ENCODE peak calls at places on chromosomes 3 and 15, in seven cellular contexts. One of them, this sample, is unnamed.

GRCh38 chr3:186839874-186840641 is 2.5 kb upstream of the ADIPOQ start:
- DNase-seq in stimulated activated CD4-positive, alpha-beta T cell treated with anti-CD3 and anti-CD28 coated beads, Interleukin-4, amount 100 ng/mL, for 1 hour: no peak
- DNase-seq in left ventricle myocardium inferior: no peak
- DNase-seq in NCI-H460: no peak
- DNase-seq in kidney tubule cell: peak
- DNase-seq in left lung: no peak
- DNase-seq in kidney: peak
- DNase-seq in this sample: no peak

GRCh38 chr15:25372298-25372697 is 66.5 kb downstream of the UBE3A start:
- DNase-seq in left lung: no peak
- DNase-seq in kidney: no peak
- DNase-seq in kidney tubule cell: peak
- DNase-seq in left ventricle myocardium inferior: no peak
- DNase-seq in NCI-H460: no peak
- DNase-seq in stimulated activated CD4-positive, alpha-beta T cell treated with anti-CD3 and anti-CD28 coated beads, Interleukin-4, amount 100 ng/mL, for 1 hour: no peak
- DNase-seq in this sample: no peak

GRCh38 chr15:25693321-25694237 is 169.5 kb downstream of the ATP10A start:
- DNase-seq in kidney: no peak
- DNase-seq in left ventricle myocardium inferior: peak
- DNase-seq in left lung: no peak
- DNase-seq in NCI-H460: no peak
- DNase-seq in stimulated activated CD4-positive, alpha-beta T cell treated with anti-CD3 and anti-CD28 coated beads, Interleukin-4, amount 100 ng/mL, for 1 hour: peak
- DNase-seq in kidney tubule cell: peak
- DNase-seq in this sample: no peak

GRCh38 chr3:172074027-172074426 is 34.6 kb downstream of the FNDC3B start:
- DNase-seq in kidney: no peak
- DNase-seq in stimulated activated CD4-positive, alpha-beta T cell treated with anti-CD3 and anti-CD28 coated beads, Interleukin-4, amount 100 ng/mL, for 1 hour: no peak
- DNase-seq in left ventricle myocardium inferior: no peak
- DNase-seq in kidney tubule cell: no peak
- DNase-seq in left lung: no peak
- DNase-seq in NCI-H460: no peak
- DNase-seq in this sample: no peak

GRCh38 chr3:111924283-111924682 is 54.5 kb upstream of the ABHD10 start:
- DNase-seq in NCI-H460: no peak
- DNase-seq in kidney: peak
- DNase-seq in left ventricle myocardium inferior: peak
- DNase-seq in stimulated activated CD4-positive, alpha-beta T cell treated with anti-CD3 and anti-CD28 coated beads, Interleukin-4, amount 100 ng/mL, for 1 hour: no peak
- DNase-seq in kidney tubule cell: peak
- DNase-seq in left lung: no peak
- DNase-seq in this sample: no peak

GRCh38 chr3:168047190-168047795 is 48.4 kb downstream of the GOLIM4 start:
- DNase-seq in left ventricle myocardium inferior: no peak
- DNase-seq in NCI-H460: peak
- DNase-seq in stimulated activated CD4-positive, alpha-beta T cell treated with anti-CD3 and anti-CD28 coated beads, Interleukin-4, amount 100 ng/mL, for 1 hour: no peak
- DNase-seq in left lung: no peak
- DNase-seq in kidney tubule cell: peak
- DNase-seq in kidney: no peak
- DNase-seq in this sample: no peak

GRCh38 chr3:81788650-81789049 is 27.2 kb upstream of the GBE1 start:
- DNase-seq in kidney: no peak
- DNase-seq in left ventricle myocardium inferior: no peak
- DNase-seq in stimulated activated CD4-positive, alpha-beta T cell treated with anti-CD3 and anti-CD28 coated beads, Interleukin-4, amount 100 ng/mL, for 1 hour: no peak
- DNase-seq in NCI-H460: no peak
- DNase-seq in kidney tubule cell: no peak
- DNase-seq in left lung: no peak
- DNase-seq in this sample: no peak

GRCh38 chr15:44243146-44243545 is 45.4 kb upstream of the GOLM2 start:
- DNase-seq in stimulated activated CD4-positive, alpha-beta T cell treated with anti-CD3 and anti-CD28 coated beads, Interleukin-4, amount 100 ng/mL, for 1 hour: no peak
- DNase-seq in NCI-H460: no peak
- DNase-seq in kidney tubule cell: no peak
- DNase-seq in left ventricle myocardium inferior: no peak
- DNase-seq in kidney: no peak
- DNase-seq in left lung: no peak
- DNase-seq in this sample: no peak

GRCh38 chr15:36356978-36357582 is 222.3 kb upstream of the CDIN1 start:
- DNase-seq in left ventricle myocardium inferior: no peak
- DNase-seq in kidney tubule cell: no peak
- DNase-seq in kidney: no peak
- DNase-seq in left lung: no peak
- DNase-seq in stimulated activated CD4-positive, alpha-beta T cell treated with anti-CD3 and anti-CD28 coated beads, Interleukin-4, amount 100 ng/mL, for 1 hour: no peak
- DNase-seq in NCI-H460: no peak
- DNase-seq in this sample: no peak

GRCh38 chr3:54432975-54433374 is 310.6 kb downstream of the CACNA2D3 start:
- DNase-seq in NCI-H460: no peak
- DNase-seq in stimulated activated CD4-positive, alpha-beta T cell treated with anti-CD3 and anti-CD28 coated beads, Interleukin-4, amount 100 ng/mL, for 1 hour: no peak
- DNase-seq in kidney: no peak
- DNase-seq in kidney tubule cell: no peak
- DNase-seq in left ventricle myocardium inferior: no peak
- DNase-seq in left lung: no peak
- DNase-seq in this sample: no peak

GRCh38 chr3:178646205-178646604 is 110.0 kb downstream of the KCNMB2 start:
- DNase-seq in left lung: no peak
- DNase-seq in kidney: no peak
- DNase-seq in left ventricle myocardium inferior: no peak
- DNase-seq in kidney tubule cell: peak
- DNase-seq in stimulated activated CD4-positive, alpha-beta T cell treated with anti-CD3 and anti-CD28 coated beads, Interleukin-4, amount 100 ng/mL, for 1 hour: no peak
- DNase-seq in NCI-H460: no peak
- DNase-seq in this sample: no peak

GRCh38 chr3:47266709-47267489 is 15.7 kb downstream of the KIF9 start:
- DNase-seq in NCI-H460: peak
- DNase-seq in left ventricle myocardium inferior: peak
- DNase-seq in left lung: no peak
- DNase-seq in kidney tubule cell: peak
- DNase-seq in kidney: no peak
- DNase-seq in stimulated activated CD4-positive, alpha-beta T cell treated with anti-CD3 and anti-CD28 coated beads, Interleukin-4, amount 100 ng/mL, for 1 hour: peak
- DNase-seq in this sample: no peak

GRCh38 chr15:72306211-72306785 is 13.7 kb downstream of the CELF6 start:
- DNase-seq in stimulated activated CD4-positive, alpha-beta T cell treated with anti-CD3 and anti-CD28 coated beads, Interleukin-4, amount 100 ng/mL, for 1 hour: peak
- DNase-seq in left ventricle myocardium inferior: no peak
- DNase-seq in kidney tubule cell: no peak
- DNase-seq in left lung: no peak
- DNase-seq in kidney: no peak
- DNase-seq in NCI-H460: no peak
- DNase-seq in this sample: peak

GRCh38 chr15:62277816-62278394 is 112.8 kb upstream of the C2CD4B start:
- DNase-seq in left ventricle myocardium inferior: no peak
- DNase-seq in NCI-H460: no peak
- DNase-seq in kidney: no peak
- DNase-seq in left lung: no peak
- DNase-seq in kidney tubule cell: no peak
- DNase-seq in stimulated activated CD4-positive, alpha-beta T cell treated with anti-CD3 and anti-CD28 coated beads, Interleukin-4, amount 100 ng/mL, for 1 hour: no peak
- DNase-seq in this sample: no peak

GRCh38 chr3:101518421-101518871 is 5.4 kb upstream of the SENP7 start:
- DNase-seq in stimulated activated CD4-positive, alpha-beta T cell treated with anti-CD3 and anti-CD28 coated beads, Interleukin-4, amount 100 ng/mL, for 1 hour: peak
- DNase-seq in kidney tubule cell: peak
- DNase-seq in kidney: no peak
- DNase-seq in left ventricle myocardium inferior: no peak
- DNase-seq in NCI-H460: no peak
- DNase-seq in left lung: no peak
- DNase-seq in this sample: peak

GRCh38 chr3:194095464-194095863 is 40.5 kb upstream of the HES1 start:
- DNase-seq in kidney: peak
- DNase-seq in left ventricle myocardium inferior: peak
- DNase-seq in NCI-H460: no peak
- DNase-seq in left lung: no peak
- DNase-seq in kidney tubule cell: peak
- DNase-seq in stimulated activated CD4-positive, alpha-beta T cell treated with anti-CD3 and anti-CD28 coated beads, Interleukin-4, amount 100 ng/mL, for 1 hour: no peak
- DNase-seq in this sample: no peak

GRCh38 chr3:64575211-64575844 is 112.5 kb downstream of the ADAMTS9 start:
- DNase-seq in kidney: no peak
- DNase-seq in left ventricle myocardium inferior: no peak
- DNase-seq in kidney tubule cell: peak
- DNase-seq in stimulated activated CD4-positive, alpha-beta T cell treated with anti-CD3 and anti-CD28 coated beads, Interleukin-4, amount 100 ng/mL, for 1 hour: no peak
- DNase-seq in NCI-H460: no peak
- DNase-seq in left lung: no peak
- DNase-seq in this sample: no peak